ENCODE peak calls at places on chromosomes 11 and 22, in seven cellular contexts. One of them, this sample, is unnamed.

GRCh38 chr22:50529416-50530279 is at the start of gene TYMP:
- DNase-seq in fibroblast of lung: peak
- DNase-seq in mammary epithelial cell: no peak
- DNase-seq in IMR-90: no peak
- DNase-seq in hepatocyte: peak
- DNase-seq in GM23338: peak
- DNase-seq in keratinocyte: no peak
- DNase-seq in this sample: peak

GRCh38 chr11:10379022-10379421 is 74.1 kb downstream of the ADM start:
- DNase-seq in keratinocyte: no peak
- DNase-seq in GM23338: peak
- DNase-seq in hepatocyte: peak
- DNase-seq in mammary epithelial cell: no peak
- DNase-seq in fibroblast of lung: no peak
- DNase-seq in IMR-90: peak
- DNase-seq in this sample: no peak

GRCh38 chr11:130722401-130722800 is 193.9 kb downstream of the SNX19 start:
- DNase-seq in fibroblast of lung: no peak
- DNase-seq in mammary epithelial cell: no peak
- DNase-seq in GM23338: no peak
- DNase-seq in IMR-90: no peak
- DNase-seq in hepatocyte: no peak
- DNase-seq in keratinocyte: no peak
- DNase-seq in this sample: no peak

GRCh38 chr22:30829901-30830550 is 135.4 kb downstream of the OSBP2 start:
- DNase-seq in hepatocyte: no peak
- DNase-seq in IMR-90: peak
- DNase-seq in fibroblast of lung: peak
- DNase-seq in keratinocyte: peak
- DNase-seq in GM23338: no peak
- DNase-seq in mammary epithelial cell: peak
- DNase-seq in this sample: peak

GRCh38 chr22:17921871-17922821 is 102.2 kb downstream of the MICAL3 start:
- DNase-seq in IMR-90: no peak
- DNase-seq in fibroblast of lung: peak
- DNase-seq in GM23338: peak
- DNase-seq in keratinocyte: peak
- DNase-seq in hepatocyte: peak
- DNase-seq in mammary epithelial cell: peak
- DNase-seq in this sample: no peak

GRCh38 chr11:12120031-12121008 is 9.9 kb downstream of the MICAL2 start:
- DNase-seq in hepatocyte: no peak
- DNase-seq in GM23338: no peak
- DNase-seq in fibroblast of lung: no peak
- DNase-seq in IMR-90: peak
- DNase-seq in mammary epithelial cell: no peak
- DNase-seq in keratinocyte: no peak
- DNase-seq in this sample: no peak

GRCh38 chr22:49590851-49591445 is 236.7 kb downstream of the BRD1 start:
- DNase-seq in fibroblast of lung: no peak
- DNase-seq in IMR-90: no peak
- DNase-seq in mammary epithelial cell: no peak
- DNase-seq in keratinocyte: no peak
- DNase-seq in hepatocyte: no peak
- DNase-seq in GM23338: no peak
- DNase-seq in this sample: no peak

GRCh38 chr11:87219266-87219665 is 181.5 kb downstream of the TMEM135 start:
- DNase-seq in keratinocyte: no peak
- DNase-seq in IMR-90: no peak
- DNase-seq in mammary epithelial cell: no peak
- DNase-seq in hepatocyte: no peak
- DNase-seq in fibroblast of lung: peak
- DNase-seq in GM23338: peak
- DNase-seq in this sample: no peak

GRCh38 chr11:70338594-70338993 is 59.7 kb upstream of the CTTN start:
- DNase-seq in keratinocyte: no peak
- DNase-seq in hepatocyte: no peak
- DNase-seq in GM23338: no peak
- DNase-seq in fibroblast of lung: no peak
- DNase-seq in mammary epithelial cell: no peak
- DNase-seq in IMR-90: no peak
- DNase-seq in this sample: no peak

GRCh38 chr22:46408568-46409506 is 73.3 kb downstream of the TRMU start:
- DNase-seq in fibroblast of lung: no peak
- DNase-seq in GM23338: no peak
- DNase-seq in hepatocyte: no peak
- DNase-seq in keratinocyte: no peak
- DNase-seq in mammary epithelial cell: no peak
- DNase-seq in IMR-90: no peak
- DNase-seq in this sample: no peak

GRCh38 chr22:20298803-20299735 is 20.8 kb downstream of the DGCR6L start:
- DNase-seq in fibroblast of lung: peak
- DNase-seq in keratinocyte: peak
- DNase-seq in hepatocyte: peak
- DNase-seq in mammary epithelial cell: peak
- DNase-seq in GM23338: peak
- DNase-seq in IMR-90: peak
- DNase-seq in this sample: peak

GRCh38 chr11:116826751-116827431 is 2.8 kb upstream of the APOC3 start:
- DNase-seq in hepatocyte: peak
- DNase-seq in IMR-90: no peak
- DNase-seq in fibroblast of lung: no peak
- DNase-seq in mammary epithelial cell: no peak
- DNase-seq in GM23338: no peak
- DNase-seq in keratinocyte: no peak
- DNase-seq in this sample: no peak

GRCh38 chr11:44309483-44310197 is at the start of gene ALX4:
- DNase-seq in keratinocyte: no peak
- DNase-seq in IMR-90: no peak
- DNase-seq in fibroblast of lung: peak
- DNase-seq in GM23338: peak
- DNase-seq in mammary epithelial cell: peak
- DNase-seq in hepatocyte: peak
- DNase-seq in this sample: no peak

GRCh38 chr11:74630043-74630442 is 37.7 kb downstream of the POLD3 start:
- DNase-seq in IMR-90: no peak
- DNase-seq in fibroblast of lung: no peak
- DNase-seq in mammary epithelial cell: no peak
- DNase-seq in keratinocyte: no peak
- DNase-seq in hepatocyte: no peak
- DNase-seq in GM23338: no peak
- DNase-seq in this sample: no peak

GRCh38 chr22:49961601-49962011 is 1.0 kb downstream of the PIM3 start:
- DNase-seq in fibroblast of lung: no peak
- DNase-seq in mammary epithelial cell: no peak
- DNase-seq in keratinocyte: no peak
- DNase-seq in hepatocyte: no peak
- DNase-seq in IMR-90: no peak
- DNase-seq in GM23338: peak
- DNase-seq in this sample: no peak

GRCh38 chr11:804599-804964 is 449 bp downstream of the PIDD1 start:
- DNase-seq in keratinocyte: no peak
- DNase-seq in mammary epithelial cell: no peak
- DNase-seq in fibroblast of lung: no peak
- DNase-seq in GM23338: no peak
- DNase-seq in IMR-90: no peak
- DNase-seq in hepatocyte: no peak
- DNase-seq in this sample: no peak
- H2AFZ ChIP-seq in keratinocyte: peak
- H2AFZ ChIP-seq in mammary epithelial cell: peak
- H2AFZ ChIP-seq in fibroblast of lung: no peak
- H2AFZ ChIP-seq in GM23338: no peak
- H2AFZ ChIP-seq in IMR-90: peak
- H2AFZ ChIP-seq in hepatocyte: peak
- H2AFZ ChIP-seq in this sample: no peak

DNA sequence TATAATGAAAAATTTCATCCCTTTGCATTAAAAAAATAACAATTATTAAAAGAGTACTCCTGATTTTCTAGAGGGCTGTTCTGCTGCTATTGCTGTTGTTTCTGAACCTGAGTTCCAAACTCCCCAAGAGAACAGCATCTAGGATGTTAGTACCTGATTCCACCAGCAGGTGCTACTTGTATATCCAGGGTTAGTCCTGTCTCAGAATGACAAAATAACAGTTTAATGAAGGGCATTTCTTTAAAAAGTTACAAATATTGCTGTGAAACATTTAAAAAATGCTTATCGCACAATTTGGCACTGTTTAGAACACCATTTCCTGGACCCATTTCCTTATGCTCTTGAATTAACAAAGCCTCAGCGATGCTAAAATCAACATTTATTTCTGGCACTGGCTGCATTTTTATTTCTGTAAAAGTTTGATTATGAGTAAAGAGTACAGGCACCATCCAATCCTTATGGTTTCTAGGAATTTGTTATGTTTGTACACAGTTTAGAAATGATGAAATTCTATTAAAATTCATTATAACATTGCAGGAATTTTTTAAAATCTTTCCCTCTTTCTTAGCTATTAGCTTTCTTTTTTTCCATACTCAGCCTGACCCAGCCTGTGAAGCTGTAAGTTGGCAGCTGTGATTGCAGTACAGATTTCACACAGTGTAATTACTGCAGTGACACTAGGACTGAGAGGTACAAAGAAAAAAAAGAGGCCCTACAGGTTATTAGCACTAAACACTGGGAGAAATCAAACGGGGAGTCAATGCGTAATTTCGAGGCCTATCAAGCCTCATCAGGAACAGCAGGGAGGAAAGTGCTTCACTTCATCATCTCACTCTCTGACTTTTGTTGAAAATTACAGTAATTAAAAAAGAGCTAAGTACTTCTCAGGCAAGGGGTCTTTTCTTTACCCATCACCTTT is 208.8 kb downstream of the DCDC1 start:
- DNase-seq in keratinocyte: peak
- DNase-seq in mammary epithelial cell: no peak
- DNase-seq in fibroblast of lung: no peak
- DNase-seq in IMR-90: no peak
- DNase-seq in GM23338: peak
- DNase-seq in hepatocyte: no peak
- DNase-seq in this sample: no peak
- TF ChIP-seq CTCF in keratinocyte: peak
- TF ChIP-seq CTCF in mammary epithelial cell: peak
- TF ChIP-seq CTCF in fibroblast of lung: no peak
- TF ChIP-seq CTCF in IMR-90: no peak
- TF ChIP-seq CTCF in GM23338: peak
- TF ChIP-seq CTCF in hepatocyte: no peak
- TF ChIP-seq CTCF in this sample: peak

GRCh38 chr11:76579047-76579751 is 91.3 kb downstream of the LRRC32 start:
- DNase-seq in keratinocyte: no peak
- DNase-seq in hepatocyte: peak
- DNase-seq in mammary epithelial cell: no peak
- DNase-seq in GM23338: peak
- DNase-seq in IMR-90: no peak
- DNase-seq in fibroblast of lung: no peak
- DNase-seq in this sample: no peak
- H2AFZ ChIP-seq in keratinocyte: peak
- H2AFZ ChIP-seq in hepatocyte: no peak
- H2AFZ ChIP-seq in mammary epithelial cell: no peak
- H2AFZ ChIP-seq in GM23338: peak
- H2AFZ ChIP-seq in IMR-90: peak
- H2AFZ ChIP-seq in fibroblast of lung: peak
- H2AFZ ChIP-seq in this sample: no peak

GRCh38 chr11:61787928-61788491 is 4.4 kb downstream of the TMEM258 start:
- DNase-seq in hepatocyte: peak
- DNase-seq in keratinocyte: no peak
- DNase-seq in GM23338: peak
- DNase-seq in mammary epithelial cell: peak
- DNase-seq in IMR-90: peak
- DNase-seq in fibroblast of lung: peak
- DNase-seq in this sample: no peak
- TF ChIP-seq CTCF in hepatocyte: peak
- TF ChIP-seq CTCF in keratinocyte: peak
- TF ChIP-seq CTCF in GM23338: peak
- TF ChIP-seq CTCF in mammary epithelial cell: peak
- TF ChIP-seq CTCF in IMR-90: peak
- TF ChIP-seq CTCF in fibroblast of lung: peak
- TF ChIP-seq CTCF in this sample: peak

DNA sequence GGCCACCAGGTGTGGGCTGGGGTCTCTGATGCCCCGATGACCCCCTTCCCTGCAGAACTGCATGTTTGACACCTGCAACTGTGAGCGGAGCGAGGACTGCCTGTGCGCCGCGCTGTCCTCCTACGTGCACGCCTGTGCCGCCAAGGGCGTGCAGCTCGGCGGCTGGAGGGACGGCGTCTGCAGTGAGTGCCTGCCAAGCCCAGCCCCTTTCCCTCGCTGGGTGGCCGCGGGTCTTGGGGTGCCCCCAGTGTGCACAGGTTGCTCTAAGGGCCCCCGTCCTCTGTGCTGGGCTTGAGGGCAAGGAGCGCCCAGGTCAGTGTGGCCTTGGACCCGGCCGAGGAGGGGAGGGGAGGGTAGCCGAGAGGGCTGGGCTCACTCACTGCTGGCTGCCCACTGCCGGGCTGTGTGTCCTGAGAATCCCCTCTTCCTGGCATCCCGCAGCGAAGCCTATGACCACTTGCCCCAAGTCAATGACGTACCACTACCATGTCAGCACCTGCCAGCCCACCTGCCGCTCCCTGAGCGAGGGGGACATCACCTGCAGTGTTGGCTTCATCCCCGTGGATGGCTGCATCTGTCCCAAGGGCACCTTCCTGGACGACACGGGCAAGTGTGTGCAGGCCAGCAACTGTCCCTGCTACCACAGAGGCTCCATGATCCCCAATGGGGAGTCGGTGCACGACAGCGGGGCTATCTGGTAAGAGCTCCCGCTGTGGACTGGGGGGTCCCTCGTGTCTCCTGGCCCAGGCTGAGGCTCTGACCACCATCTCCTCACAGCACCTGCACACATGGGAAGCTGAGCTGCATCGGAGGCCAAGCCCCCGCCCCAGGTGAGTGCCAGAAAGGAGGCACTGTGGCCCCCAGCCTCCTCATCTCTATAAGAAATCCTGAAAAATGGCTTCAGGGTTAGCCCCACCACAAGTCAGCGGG is 17.0 kb downstream of the MUC5AC start:
- DNase-seq in keratinocyte: no peak
- DNase-seq in IMR-90: no peak
- DNase-seq in mammary epithelial cell: no peak
- DNase-seq in fibroblast of lung: no peak
- DNase-seq in hepatocyte: no peak
- DNase-seq in GM23338: no peak
- DNase-seq in this sample: no peak
- H2AFZ ChIP-seq in keratinocyte: no peak
- H2AFZ ChIP-seq in IMR-90: no peak
- H2AFZ ChIP-seq in mammary epithelial cell: no peak
- H2AFZ ChIP-seq in fibroblast of lung: no peak
- H2AFZ ChIP-seq in hepatocyte: no peak
- H2AFZ ChIP-seq in GM23338: no peak
- H2AFZ ChIP-seq in this sample: no peak

GRCh38 chr11:93225642-93226041 is 27.9 kb upstream of the SLC36A4 start:
- DNase-seq in mammary epithelial cell: no peak
- DNase-seq in keratinocyte: no peak
- DNase-seq in hepatocyte: no peak
- DNase-seq in GM23338: peak
- DNase-seq in fibroblast of lung: peak
- DNase-seq in IMR-90: peak
- DNase-seq in this sample: no peak
- TF ChIP-seq CTCF in mammary epithelial cell: peak
- TF ChIP-seq CTCF in keratinocyte: peak
- TF ChIP-seq CTCF in hepatocyte: peak
- TF ChIP-seq CTCF in GM23338: no peak
- TF ChIP-seq CTCF in fibroblast of lung: peak
- TF ChIP-seq CTCF in IMR-90: peak
- TF ChIP-seq CTCF in this sample: peak

GRCh38 chr11:6006395-6006794 is 351 bp downstream of the OR56A4 start:
- DNase-seq in IMR-90: no peak
- DNase-seq in fibroblast of lung: no peak
- DNase-seq in keratinocyte: no peak
- DNase-seq in hepatocyte: no peak
- DNase-seq in mammary epithelial cell: peak
- DNase-seq in GM23338: no peak
- DNase-seq in this sample: no peak
- H2AFZ ChIP-seq in IMR-90: no peak
- H2AFZ ChIP-seq in fibroblast of lung: no peak
- H2AFZ ChIP-seq in keratinocyte: no peak
- H2AFZ ChIP-seq in hepatocyte: no peak
- H2AFZ ChIP-seq in mammary epithelial cell: no peak
- H2AFZ ChIP-seq in GM23338: no peak
- H2AFZ ChIP-seq in this sample: no peak